ENCODE peak calls at places on chromosomes 6 and 20, in eight cellular contexts. L is mammary epithelial cell, J is fibroblast of the aortic adventitia, H is uterus, I is sigmoid colon, N is fibroblast of pulmonary artery, O is ovary, G is tibial artery. K is an unnamed sample.

GRCh38 chr6:166543603-166544293 is 42.7 kb downstream of the RAMACL start:
- DNase-seq in J (no peak), I (no peak), H (no peak), G (peak), L (no peak), N (no peak), O (no peak), K (no peak)

GRCh38 chr6:13920584-13920983 is 4.2 kb upstream of the RNF182 start:
- DNase-seq in J (no peak), G (no peak), O (no peak), H (no peak), I (no peak), N (no peak), L (no peak), K (no peak)

GRCh38 chr20:1122388-1123315 is 4.2 kb downstream of the PSMF1 start:
- DNase-seq in I (no peak), H (no peak), O (no peak), L (no peak), N (peak), J (peak), G (no peak), K (peak)

GRCh38 chr6:126824226-126824625 is 294.2 kb upstream of the RSPO3 start:
- DNase-seq in G (no peak), N (peak), O (no peak), L (no peak), H (no peak), I (no peak), J (peak), K (no peak)

GRCh38 chr20:63540417-63541186 is 3.4 kb upstream of the PTK6 start:
- DNase-seq in H (no peak), L (no peak), I (no peak), J (peak), G (no peak), O (no peak), N (no peak), K (no peak)

GRCh38 chr6:130837067-130837466 is 9.9 kb downstream of the SMLR1 start:
- DNase-seq in J (no peak), I (no peak), H (no peak), O (no peak), N (no peak), G (no peak), L (no peak), K (no peak)

GRCh38 chr6:41758641-41759035 is 11.4 kb upstream of the PGC start:
- DNase-seq in N (no peak), G (no peak), J (no peak), I (no peak), O (no peak), L (no peak), H (no peak), K (no peak)

GRCh38 chr6:137259349-137259748 is 40.2 kb upstream of the IFNGR1 start:
- DNase-seq in G (no peak), L (peak), N (peak), O (no peak), H (no peak), J (no peak), I (no peak), K (no peak)

GRCh38 chr6:114941078-114941477 is 598.3 kb upstream of the HS3ST5 start:
- DNase-seq in I (no peak), O (no peak), L (no peak), N (no peak), G (no peak), H (no peak), J (no peak), K (no peak)

GRCh38 chr6:135722679-135723078 is 128.8 kb upstream of the PDE7B start:
- DNase-seq in J (peak), O (no peak), G (no peak), L (peak), N (peak), H (no peak), I (no peak), K (no peak)

GRCh38 chr6:52643158-52643557 is 27.8 kb upstream of the TMEM14A start:
- DNase-seq in G (no peak), N (no peak), L (no peak), J (no peak), H (no peak), O (no peak), I (no peak), K (no peak)

DNA sequence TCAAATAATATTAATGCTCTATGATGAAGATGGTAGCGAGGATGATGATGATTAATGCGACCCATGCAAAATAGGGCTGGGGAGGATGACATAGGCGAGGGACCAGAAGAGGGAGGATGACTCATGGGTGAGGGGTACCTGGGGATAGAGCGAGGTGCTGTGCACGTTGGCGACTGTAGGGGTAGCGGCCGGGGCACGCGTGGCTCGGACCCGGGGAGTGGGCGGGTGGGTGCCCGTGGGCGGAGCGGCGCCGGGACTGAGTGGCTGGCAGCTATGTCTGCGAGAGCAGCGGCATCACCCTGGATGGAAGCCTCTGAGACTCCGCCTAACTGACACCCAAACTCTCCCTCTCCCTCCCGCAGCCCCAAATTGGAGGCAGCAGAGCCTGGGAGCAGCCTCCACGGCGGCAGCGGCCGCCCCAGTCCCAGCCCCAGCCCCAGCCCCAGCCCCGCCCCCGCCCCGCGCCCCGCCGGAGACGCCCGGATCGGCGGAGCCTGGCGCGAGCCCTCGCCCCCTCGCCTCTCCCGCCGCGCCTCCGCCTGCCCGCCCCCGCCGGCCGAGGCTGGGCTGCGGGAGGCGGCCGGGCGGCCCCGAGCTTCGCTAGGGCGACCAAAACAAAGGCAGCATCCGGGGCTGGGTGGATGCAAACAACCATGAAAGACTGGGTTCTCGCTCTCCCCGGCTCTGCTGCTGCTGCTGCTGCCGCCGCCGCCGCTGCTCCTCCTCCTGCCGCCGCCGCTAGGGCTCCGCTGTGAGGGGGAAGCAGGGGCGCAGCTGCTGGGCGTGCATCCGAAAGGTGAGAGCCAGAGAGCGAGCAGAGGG is at the start of gene RIMS1:
- DNase-seq in N (peak), H (no peak), G (peak), I (peak), L (no peak), J (peak), O (peak), K (no peak)
- TF ChIP-seq CTCF in N (peak), H (no peak), G (peak), I (no peak), L (no peak), J (peak), O (no peak), K (peak)

DNA sequence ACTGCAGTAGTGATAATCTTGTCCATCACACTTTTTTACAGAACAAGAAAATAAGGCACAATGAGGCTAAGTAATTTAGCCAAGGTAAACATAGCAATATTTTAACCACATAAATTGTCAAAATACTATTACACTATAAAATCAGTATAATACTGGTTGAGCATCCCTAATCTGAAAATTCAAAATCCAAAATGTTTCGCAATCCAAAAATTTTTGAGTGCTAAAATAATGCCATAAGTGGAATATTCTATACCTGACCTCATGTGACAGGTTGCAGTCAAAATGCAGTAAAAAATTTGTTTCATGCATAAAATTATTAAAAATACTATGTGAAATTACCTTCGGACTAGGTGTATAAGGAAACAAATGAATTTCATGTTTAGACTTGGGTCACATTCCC is 101.5 kb downstream of the PDSS2 start:
- DNase-seq in O (no peak), N (no peak), H (no peak), L (no peak), J (no peak), G (no peak), I (no peak), K (no peak)
- TF ChIP-seq CTCF in O (no peak), N (no peak), H (no peak), L (no peak), J (no peak), G (no peak), I (no peak), K (no peak)

GRCh38 chr20:51403465-51404220 is 138.9 kb downstream of the NFATC2 start:
- DNase-seq in J (no peak), L (no peak), N (no peak), G (no peak), H (no peak), I (no peak), O (no peak), K (no peak)
- TF ChIP-seq CTCF in J (no peak), L (no peak), N (no peak), G (no peak), H (no peak), I (no peak), O (no peak), K (no peak)

DNA sequence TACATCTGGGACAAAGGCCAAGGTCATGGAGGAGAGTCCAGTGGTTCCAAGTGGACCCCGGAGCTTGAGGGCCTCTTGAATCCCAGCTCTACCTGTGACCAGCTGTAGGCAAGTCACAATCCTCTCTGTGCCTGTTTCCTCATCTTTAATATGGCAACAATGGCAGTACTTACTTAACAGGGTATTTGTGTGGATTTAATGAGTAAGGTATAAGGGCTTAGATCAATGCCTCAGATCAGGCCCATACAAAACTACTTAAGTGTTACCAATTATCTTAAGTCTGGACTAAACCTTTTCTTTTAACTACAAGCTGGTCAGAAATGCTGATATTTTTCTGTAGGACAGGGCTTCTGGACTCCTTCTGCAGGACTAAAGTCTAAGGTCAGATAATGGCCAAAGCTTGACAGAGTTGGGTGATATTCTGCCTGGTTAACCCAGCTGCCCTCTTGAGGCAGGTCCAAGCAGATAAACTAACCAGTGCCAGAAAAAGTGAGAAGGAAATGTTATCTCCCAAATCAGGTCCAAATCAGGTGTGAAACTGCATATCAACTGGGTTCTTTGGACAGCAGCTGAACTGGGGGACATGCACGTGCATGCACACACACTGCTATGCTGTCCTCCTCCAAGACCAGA is 2.2 kb downstream of the SULF2 start:
- DNase-seq in N (no peak), G (no peak), I (no peak), J (no peak), L (no peak), O (no peak), H (no peak), K (no peak)
- TF ChIP-seq CTCF in N (peak), G (no peak), I (no peak), J (no peak), L (peak), O (no peak), H (peak), K (no peak)

K was measured in left lung.